ENCODE peak calls at places on chromosomes 16 and 17, in seven cellular contexts. F, K, H, C, W, E and T are unnamed samples.
A peak's percentile ranks its signal among the peaks of the same experiment; 100 is the strongest.

GRCh38 chr17:7355053-7355452 is at the start of gene TMEM95:
- DNase-seq in F (peak; percentile 73), K (no peak), H (peak; percentile 66), C (no peak), W (peak; percentile 87), E (peak; percentile 70), T (peak; percentile 42)

GRCh38 chr17:80031691-80032480 is 3.8 kb downstream of the TBC1D16 start:
- DNase-seq in F (no peak), K (no peak), H (no peak), C (no peak), W (no peak), E (no peak), T (no peak)

GRCh38 chr17:48003686-48004120 is 32.8 kb downstream of the CDK5RAP3 start:
- DNase-seq in F (no peak), K (no peak), H (no peak), C (no peak), W (no peak), E (no peak), T (no peak)

GRCh38 chr16:72635104-72635503 is 412.8 kb downstream of the ZFHX3 start:
- DNase-seq in F (no peak), K (no peak), H (no peak), C (no peak), W (no peak), E (no peak), T (no peak)

GRCh38 chr17:12256380-12256995 is 235.8 kb downstream of the MAP2K4 start:
- DNase-seq in F (peak; percentile 29), K (peak; percentile 55), H (no peak), C (no peak), W (peak; percentile 61), E (peak; percentile 57), T (peak; percentile 62)

GRCh38 chr17:80151333-80151732 is 4.4 kb upstream of the EIF4A3 start:
- DNase-seq in F (no peak), K (no peak), H (no peak), C (no peak), W (peak; percentile 3), E (peak; percentile 44), T (peak; percentile 4)

GRCh38 chr16:72198021-72198420 is 26.1 kb upstream of the PMFBP1 start:
- DNase-seq in F (no peak), K (no peak), H (no peak), C (no peak), W (peak; percentile 72), E (peak; percentile 54), T (peak; percentile 51)

GRCh38 chr17:55652114-55652513 is 70.5 kb downstream of the TMEM100 start:
- DNase-seq in F (no peak), K (no peak), H (no peak), C (no peak), W (no peak), E (no peak), T (no peak)

GRCh38 chr16:71568541-71568940 is 8.4 kb downstream of the TAT start:
- DNase-seq in F (no peak), K (no peak), H (no peak), C (no peak), W (no peak), E (no peak), T (no peak)

GRCh38 chr17:30093463-30094147 is 23.0 kb upstream of the NSRP1 start:
- DNase-seq in F (no peak), K (peak; percentile 94), H (no peak), C (peak; percentile 72), W (no peak), E (peak; percentile 78), T (peak; percentile 26)

GRCh38 chr17:4433515-4434031 is at the start of gene SPNS3:
- DNase-seq in F (no peak), K (no peak), H (no peak), C (no peak), W (no peak), E (no peak), T (no peak)

GRCh38 chr17:61416540-61417363 is 17.1 kb downstream of the TBX2 start:
- DNase-seq in F (peak; percentile 94), K (peak; percentile 93), H (peak; percentile 90), C (peak; percentile 96), W (peak; percentile 92), E (peak; percentile 92), T (peak; percentile 45)

GRCh38 chr16:66495440-66495839 is 54.5 kb downstream of the TK2 start:
- DNase-seq in F (no peak), K (no peak), H (no peak), C (no peak), W (peak; percentile 14), E (no peak), T (no peak)

GRCh38 chr17:80878876-80879722 is 112.5 kb upstream of the CHMP6 start:
- DNase-seq in F (peak; percentile 25), K (no peak), H (no peak), C (peak; percentile 10), W (peak; percentile 48), E (no peak), T (no peak)